ENCODE peak calls at places on chromosomes 1 and 21, in five cellular contexts. One of them, this sample, is unnamed.

GRCh38 chr1:208242829-208243521 is 1.2 kb downstream of the PLXNA2 start:
- DNase-seq in breast epithelium: no peak
- DNase-seq in osteocyte: no peak
- DNase-seq in GM06990: peak; percentile 43
- DNase-seq in AG10803: no peak
- DNase-seq in this sample: peak; percentile 70

GRCh38 chr1:181430015-181430657 is 53.2 kb upstream of the CACNA1E start:
- DNase-seq in breast epithelium: no peak
- DNase-seq in osteocyte: no peak
- DNase-seq in GM06990: peak; percentile 57
- DNase-seq in AG10803: no peak
- DNase-seq in this sample: no peak

GRCh38 chr1:111402083-111402482 is 25.5 kb downstream of the OVGP1 start:
- DNase-seq in breast epithelium: no peak
- DNase-seq in osteocyte: no peak
- DNase-seq in GM06990: no peak
- DNase-seq in AG10803: no peak
- DNase-seq in this sample: no peak

GRCh38 chr1:245663841-245664240 is 509.1 kb downstream of the KIF26B start:
- DNase-seq in breast epithelium: no peak
- DNase-seq in osteocyte: peak; percentile 56
- DNase-seq in GM06990: no peak
- DNase-seq in AG10803: no peak
- DNase-seq in this sample: no peak

GRCh38 chr1:239428311-239428710 is 41.9 kb downstream of the CHRM3 start:
- DNase-seq in breast epithelium: no peak
- DNase-seq in osteocyte: no peak
- DNase-seq in GM06990: no peak
- DNase-seq in AG10803: no peak
- DNase-seq in this sample: no peak

GRCh38 chr1:150562384-150563339 is 13.5 kb downstream of the ADAMTSL4 start:
- DNase-seq in breast epithelium: peak; percentile 43
- DNase-seq in osteocyte: no peak
- DNase-seq in GM06990: peak; percentile 80
- DNase-seq in AG10803: no peak
- DNase-seq in this sample: peak; percentile 22

GRCh38 chr1:234611153-234611798 is 1.3 kb upstream of the IRF2BP2 start:
- DNase-seq in breast epithelium: peak; percentile 66
- DNase-seq in osteocyte: no peak
- DNase-seq in GM06990: no peak
- DNase-seq in AG10803: peak; percentile 94
- DNase-seq in this sample: no peak

GRCh38 chr1:1199961-1200875 is 6.2 kb downstream of the TNFRSF18 start:
- DNase-seq in breast epithelium: no peak
- DNase-seq in osteocyte: no peak
- DNase-seq in GM06990: peak; percentile 8
- DNase-seq in AG10803: no peak
- DNase-seq in this sample: peak; percentile 32

GRCh38 chr1:54238353-54239040 is 38.5 kb downstream of the MRPL37 start:
- DNase-seq in breast epithelium: no peak
- DNase-seq in osteocyte: no peak
- DNase-seq in GM06990: no peak
- DNase-seq in AG10803: no peak
- DNase-seq in this sample: no peak

GRCh38 chr1:109274533-109275476 is 8.1 kb downstream of the PSRC1 start:
- DNase-seq in breast epithelium: peak; percentile 70
- DNase-seq in osteocyte: peak; percentile 86
- DNase-seq in GM06990: no peak
- DNase-seq in AG10803: peak; percentile 58
- DNase-seq in this sample: no peak

GRCh38 chr21:32962286-32962685 is 63.4 kb upstream of the OLIG2 start:
- DNase-seq in breast epithelium: no peak
- DNase-seq in osteocyte: peak; percentile 49
- DNase-seq in GM06990: no peak
- DNase-seq in AG10803: no peak
- DNase-seq in this sample: no peak

GRCh38 chr1:200323856-200324400 is 85.9 kb downstream of the ZNF281 start:
- DNase-seq in breast epithelium: no peak
- DNase-seq in osteocyte: no peak
- DNase-seq in GM06990: no peak
- DNase-seq in AG10803: peak; percentile 83
- DNase-seq in this sample: no peak

GRCh38 chr1:93338426-93338825 is 7.3 kb upstream of the DR1 start:
- DNase-seq in breast epithelium: no peak
- DNase-seq in osteocyte: no peak
- DNase-seq in GM06990: no peak
- DNase-seq in AG10803: peak; percentile 93
- DNase-seq in this sample: no peak

GRCh38 chr21:30714436-30714835 is 4.1 kb downstream of the KRTAP21-3 start:
- DNase-seq in breast epithelium: no peak
- DNase-seq in osteocyte: no peak
- DNase-seq in GM06990: no peak
- DNase-seq in AG10803: no peak
- DNase-seq in this sample: no peak

GRCh38 chr1:38114231-38114630 is 67.6 kb upstream of the POU3F1 start:
- DNase-seq in breast epithelium: peak; percentile 25
- DNase-seq in osteocyte: no peak
- DNase-seq in GM06990: no peak
- DNase-seq in AG10803: peak; percentile 53
- DNase-seq in this sample: no peak

GRCh38 chr1:156104861-156105546 is 9.5 kb upstream of the LMNA start:
- DNase-seq in breast epithelium: no peak
- DNase-seq in osteocyte: no peak
- DNase-seq in GM06990: no peak
- DNase-seq in AG10803: peak; percentile 91
- DNase-seq in this sample: no peak

GRCh38 chr1:154431586-154432373 is 26.6 kb downstream of the IL6R start:
- DNase-seq in breast epithelium: no peak
- DNase-seq in osteocyte: no peak
- DNase-seq in GM06990: no peak
- DNase-seq in AG10803: peak; percentile 97
- DNase-seq in this sample: no peak

GRCh38 chr1:228000416-228000815 is 6.4 kb upstream of the WNT3A start:
- DNase-seq in breast epithelium: no peak
- DNase-seq in osteocyte: no peak
- DNase-seq in GM06990: no peak
- DNase-seq in AG10803: no peak
- DNase-seq in this sample: no peak

GRCh38 chr1:51642739-51643142 is 25.8 kb downstream of the OSBPL9 start:
- DNase-seq in breast epithelium: no peak
- DNase-seq in osteocyte: no peak
- DNase-seq in GM06990: no peak
- DNase-seq in AG10803: peak; percentile 98
- DNase-seq in this sample: no peak

GRCh38 chr1:65939636-65940035 is 146.9 kb downstream of the PDE4B start:
- DNase-seq in breast epithelium: no peak
- DNase-seq in osteocyte: no peak
- DNase-seq in GM06990: no peak
- DNase-seq in AG10803: peak; percentile 24
- DNase-seq in this sample: no peak

GRCh38 chr1:6868371-6869001 is 83.2 kb downstream of the CAMTA1 start:
- DNase-seq in breast epithelium: no peak
- DNase-seq in osteocyte: no peak
- DNase-seq in GM06990: no peak
- DNase-seq in AG10803: no peak
- DNase-seq in this sample: no peak

DNA sequence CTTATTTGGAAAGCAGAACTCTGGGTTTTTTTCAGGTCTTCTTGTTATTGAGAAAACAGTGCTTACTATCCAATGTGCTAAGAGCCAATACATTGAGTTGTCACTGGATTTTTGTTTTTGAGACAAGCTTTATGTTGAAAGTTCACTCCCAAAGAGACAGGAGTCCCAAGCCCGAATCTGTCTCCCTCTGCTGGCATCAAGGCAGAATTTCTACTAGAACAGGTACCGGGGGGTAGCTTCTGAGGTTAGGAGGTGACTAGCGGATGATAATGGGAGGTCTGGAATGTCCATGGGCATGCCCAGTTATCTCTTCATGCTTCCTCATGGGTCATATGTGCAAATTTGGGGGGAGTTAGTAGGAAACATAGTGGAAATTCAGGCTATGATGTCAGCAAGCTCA is 25.1 kb downstream of the ZNF124 start:
- DNase-seq in breast epithelium: no peak
- DNase-seq in osteocyte: no peak
- DNase-seq in GM06990: no peak
- DNase-seq in AG10803: no peak
- DNase-seq in this sample: no peak
- TF ChIP-seq CTCF in breast epithelium: no peak
- TF ChIP-seq CTCF in osteocyte: peak; percentile 17
- TF ChIP-seq CTCF in GM06990: no peak
- TF ChIP-seq CTCF in AG10803: no peak
- TF ChIP-seq CTCF in this sample: peak; percentile 15

GRCh38 chr21:44356636-44357035 is 3.2 kb downstream of the TRPM2 start:
- DNase-seq in breast epithelium: no peak
- DNase-seq in osteocyte: no peak
- DNase-seq in GM06990: no peak
- DNase-seq in AG10803: no peak
- DNase-seq in this sample: no peak

GRCh38 chr21:44364151-44365053 is 11.0 kb downstream of the TRPM2 start:
- DNase-seq in breast epithelium: no peak
- DNase-seq in osteocyte: no peak
- DNase-seq in GM06990: no peak
- DNase-seq in AG10803: no peak
- DNase-seq in this sample: no peak

GRCh38 chr21:44357064-44357837 is 3.8 kb downstream of the TRPM2 start:
- DNase-seq in breast epithelium: no peak
- DNase-seq in osteocyte: no peak
- DNase-seq in GM06990: no peak
- DNase-seq in AG10803: no peak
- DNase-seq in this sample: no peak

GRCh38 chr21:44363278-44363677 is 9.9 kb downstream of the TRPM2 start:
- DNase-seq in breast epithelium: no peak
- DNase-seq in osteocyte: no peak
- DNase-seq in GM06990: no peak
- DNase-seq in AG10803: no peak
- DNase-seq in this sample: no peak

DNA sequence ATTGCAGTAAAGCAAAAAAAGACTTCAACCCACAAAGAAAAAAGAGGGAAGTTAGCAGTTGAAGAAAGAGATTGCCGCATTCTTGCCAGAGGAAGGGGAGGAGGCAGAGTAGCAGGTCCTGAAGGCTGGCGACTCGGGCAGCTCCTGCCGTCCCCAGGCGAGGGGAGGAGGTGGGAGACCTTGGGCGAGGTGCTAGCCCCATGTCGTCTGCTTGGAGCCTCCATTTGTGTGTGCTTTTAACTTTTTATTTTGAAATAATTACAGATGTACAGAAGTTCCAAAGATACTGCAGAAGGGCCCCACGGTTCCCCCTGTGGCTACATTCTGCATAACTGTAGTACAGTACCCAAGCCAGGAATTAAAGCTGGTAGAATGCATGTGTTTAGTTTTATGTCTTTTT is 6.8 kb downstream of the TRPM2 start:
- DNase-seq in breast epithelium: no peak
- DNase-seq in osteocyte: no peak
- DNase-seq in GM06990: no peak
- DNase-seq in AG10803: no peak
- DNase-seq in this sample: no peak
- TF ChIP-seq CTCF in breast epithelium: no peak
- TF ChIP-seq CTCF in osteocyte: no peak
- TF ChIP-seq CTCF in GM06990: peak; percentile 15
- TF ChIP-seq CTCF in AG10803: no peak
- TF ChIP-seq CTCF in this sample: no peak

DNA sequence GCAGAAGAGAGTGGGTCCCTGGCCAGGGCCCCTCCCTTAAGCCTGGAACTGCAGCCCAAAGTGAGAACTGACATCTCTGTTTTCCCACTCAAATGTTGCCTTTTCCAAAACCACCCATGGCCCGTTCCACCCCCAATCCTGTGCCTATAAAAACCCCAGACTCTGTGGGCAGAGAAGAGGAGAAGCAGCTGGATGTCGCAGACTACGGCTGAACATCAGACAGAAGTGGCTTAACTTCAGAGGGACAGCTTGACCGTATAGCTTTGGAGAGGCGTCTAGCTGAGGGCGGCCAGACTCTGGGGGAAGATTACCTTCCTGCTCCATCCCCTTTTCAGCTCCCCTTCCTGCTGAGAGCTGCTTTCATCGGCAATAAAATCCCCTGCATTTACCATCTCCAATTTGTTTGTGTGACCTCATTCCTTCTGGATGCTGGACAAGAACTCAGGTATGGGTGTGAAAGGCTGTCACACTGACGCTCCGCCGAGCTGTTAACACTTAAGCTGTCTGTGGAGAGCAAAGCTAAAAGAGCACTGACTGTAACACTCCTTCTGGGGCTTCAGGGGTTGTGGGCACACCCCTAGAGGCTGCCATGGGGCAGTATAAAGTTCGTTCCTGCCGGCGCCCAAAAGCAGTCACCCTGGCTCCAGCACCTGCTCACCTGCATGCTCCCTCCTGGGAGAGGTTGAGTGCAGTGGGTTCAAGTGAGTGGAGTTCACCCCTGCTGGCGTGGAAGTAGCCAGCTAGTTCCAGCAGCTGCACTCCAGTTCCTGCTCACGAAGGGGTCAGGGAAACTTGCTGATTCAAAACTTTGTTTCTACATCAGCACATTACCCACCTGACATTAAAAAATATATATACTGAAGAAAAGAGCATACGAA is 19.6 kb upstream of the ERO1B start:
- DNase-seq in breast epithelium: no peak
- DNase-seq in osteocyte: no peak
- DNase-seq in GM06990: no peak
- DNase-seq in AG10803: no peak
- DNase-seq in this sample: no peak
- TF ChIP-seq CTCF in breast epithelium: no peak
- TF ChIP-seq CTCF in osteocyte: no peak
- TF ChIP-seq CTCF in GM06990: no peak
- TF ChIP-seq CTCF in AG10803: no peak
- TF ChIP-seq CTCF in this sample: no peak

DNA sequence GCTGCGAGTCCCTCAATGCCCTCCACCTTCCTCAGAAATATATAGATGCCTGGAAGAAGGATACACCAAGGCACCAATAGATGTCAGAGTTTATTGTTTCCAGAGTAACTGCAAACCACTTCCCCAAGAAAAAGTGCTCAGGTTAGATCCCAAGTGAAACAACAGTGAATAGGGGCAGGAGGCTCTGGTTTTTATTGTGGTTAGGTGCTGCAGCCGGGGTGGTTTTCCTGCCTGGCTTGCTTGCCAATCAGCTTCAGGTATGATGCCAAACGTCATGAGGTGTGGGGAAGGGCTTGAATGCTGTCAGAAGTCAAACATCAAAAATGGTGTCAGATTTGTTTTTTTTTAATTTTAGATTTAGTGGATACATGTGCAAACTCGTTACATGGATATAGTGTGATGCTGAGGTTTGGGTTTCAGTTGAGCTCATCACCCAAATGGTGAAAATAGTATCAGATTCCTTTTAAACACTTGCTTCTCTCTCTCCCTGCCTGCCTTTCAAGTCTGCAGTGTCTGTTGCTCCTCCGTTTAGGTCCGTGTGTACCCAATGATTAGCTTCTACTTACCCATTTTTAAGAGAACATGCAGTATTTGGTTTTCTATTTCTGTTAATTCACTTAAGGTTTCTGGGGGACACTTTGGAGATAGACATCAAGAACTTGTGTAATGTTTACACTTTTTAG is 1317.0 kb downstream of the MRPL39 start:
- DNase-seq in breast epithelium: no peak
- DNase-seq in osteocyte: no peak
- DNase-seq in GM06990: no peak
- DNase-seq in AG10803: no peak
- DNase-seq in this sample: no peak
- TF ChIP-seq CTCF in breast epithelium: no peak
- TF ChIP-seq CTCF in osteocyte: no peak
- TF ChIP-seq CTCF in GM06990: no peak
- TF ChIP-seq CTCF in AG10803: no peak
- TF ChIP-seq CTCF in this sample: no peak

This sample was measured in glutamatergic neuron.